ENCODE peak calls at places on chromosomes 5 and 9, in ten cellular contexts. One of them, this sample, is unnamed.

GRCh38 chr5:89277791-89278190 is 394.8 kb upstream of the MEF2C start:
- DNase-seq in glutamatergic neuron: no peak
- DNase-seq in endothelial cell: no peak
- DNase-seq in cardiac fibroblast: peak; percentile 56
- DNase-seq in progenitor cell of endocrine pancreas: no peak
- DNase-seq in heart right ventricle: no peak
- DNase-seq in fibroblast of lung: peak; percentile 66
- DNase-seq in left ventricle myocardium inferior: no peak
- DNase-seq in bronchial epithelial cell: peak; percentile 86
- DNase-seq in RWPE1: peak; percentile 51
- DNase-seq in this sample: peak; percentile 35

GRCh38 chr5:39622281-39622680 is 197.5 kb upstream of the DAB2 start:
- DNase-seq in glutamatergic neuron: no peak
- DNase-seq in endothelial cell: no peak
- DNase-seq in cardiac fibroblast: no peak
- DNase-seq in progenitor cell of endocrine pancreas: no peak
- DNase-seq in heart right ventricle: no peak
- DNase-seq in fibroblast of lung: no peak
- DNase-seq in left ventricle myocardium inferior: no peak
- DNase-seq in bronchial epithelial cell: no peak
- DNase-seq in RWPE1: no peak
- DNase-seq in this sample: no peak

GRCh38 chr9:96565684-96566360 is 53.8 kb downstream of the CDC14B start:
- DNase-seq in glutamatergic neuron: no peak
- DNase-seq in endothelial cell: no peak
- DNase-seq in cardiac fibroblast: peak; percentile 47
- DNase-seq in progenitor cell of endocrine pancreas: no peak
- DNase-seq in heart right ventricle: no peak
- DNase-seq in fibroblast of lung: peak; percentile 50
- DNase-seq in left ventricle myocardium inferior: no peak
- DNase-seq in bronchial epithelial cell: peak; percentile 17
- DNase-seq in RWPE1: peak; percentile 57
- DNase-seq in this sample: peak; percentile 50

GRCh38 chr5:131550606-131551005 is 84.4 kb downstream of the RAPGEF6 start:
- DNase-seq in glutamatergic neuron: no peak
- DNase-seq in endothelial cell: no peak
- DNase-seq in cardiac fibroblast: no peak
- DNase-seq in progenitor cell of endocrine pancreas: no peak
- DNase-seq in heart right ventricle: no peak
- DNase-seq in fibroblast of lung: no peak
- DNase-seq in left ventricle myocardium inferior: no peak
- DNase-seq in bronchial epithelial cell: no peak
- DNase-seq in RWPE1: no peak
- DNase-seq in this sample: no peak

GRCh38 chr5:14240366-14240765 is 97.2 kb downstream of the TRIO start:
- DNase-seq in glutamatergic neuron: no peak
- DNase-seq in endothelial cell: no peak
- DNase-seq in cardiac fibroblast: peak; percentile 33
- DNase-seq in progenitor cell of endocrine pancreas: no peak
- DNase-seq in heart right ventricle: no peak
- DNase-seq in fibroblast of lung: peak; percentile 54
- DNase-seq in left ventricle myocardium inferior: no peak
- DNase-seq in bronchial epithelial cell: no peak
- DNase-seq in RWPE1: no peak
- DNase-seq in this sample: peak; percentile 26

GRCh38 chr9:80369641-80370040 is 797.9 kb downstream of the TLE4 start:
- DNase-seq in glutamatergic neuron: no peak
- DNase-seq in endothelial cell: no peak
- DNase-seq in cardiac fibroblast: peak; percentile 57
- DNase-seq in progenitor cell of endocrine pancreas: no peak
- DNase-seq in heart right ventricle: no peak
- DNase-seq in fibroblast of lung: no peak
- DNase-seq in left ventricle myocardium inferior: no peak
- DNase-seq in bronchial epithelial cell: peak; percentile 46
- DNase-seq in RWPE1: no peak
- DNase-seq in this sample: no peak

GRCh38 chr5:74256947-74257573 is 383.5 kb downstream of the ENC1 start:
- DNase-seq in glutamatergic neuron: no peak
- DNase-seq in endothelial cell: no peak
- DNase-seq in cardiac fibroblast: no peak
- DNase-seq in progenitor cell of endocrine pancreas: no peak
- DNase-seq in heart right ventricle: no peak
- DNase-seq in fibroblast of lung: no peak
- DNase-seq in left ventricle myocardium inferior: no peak
- DNase-seq in bronchial epithelial cell: no peak
- DNase-seq in RWPE1: no peak
- DNase-seq in this sample: no peak

GRCh38 chr9:87479801-87480201 is 17.9 kb upstream of the DAPK1 start:
- DNase-seq in glutamatergic neuron: no peak
- DNase-seq in endothelial cell: no peak
- DNase-seq in cardiac fibroblast: no peak
- DNase-seq in progenitor cell of endocrine pancreas: no peak
- DNase-seq in heart right ventricle: peak; percentile 29
- DNase-seq in fibroblast of lung: peak; percentile 83
- DNase-seq in left ventricle myocardium inferior: no peak
- DNase-seq in bronchial epithelial cell: no peak
- DNase-seq in RWPE1: no peak
- DNase-seq in this sample: no peak

GRCh38 chr5:37823433-37824152 is 16.2 kb downstream of the GDNF start:
- DNase-seq in glutamatergic neuron: no peak
- DNase-seq in endothelial cell: no peak
- DNase-seq in cardiac fibroblast: peak; percentile 32
- DNase-seq in progenitor cell of endocrine pancreas: no peak
- DNase-seq in heart right ventricle: no peak
- DNase-seq in fibroblast of lung: no peak
- DNase-seq in left ventricle myocardium inferior: no peak
- DNase-seq in bronchial epithelial cell: no peak
- DNase-seq in RWPE1: no peak
- DNase-seq in this sample: no peak

GRCh38 chr9:35814841-35815543 is at the start of gene HINT2:
- DNase-seq in glutamatergic neuron: peak; percentile 95
- DNase-seq in endothelial cell: peak; percentile 91
- DNase-seq in cardiac fibroblast: peak; percentile 99
- DNase-seq in progenitor cell of endocrine pancreas: peak; percentile 95
- DNase-seq in heart right ventricle: peak; percentile 97
- DNase-seq in fibroblast of lung: peak; percentile 99
- DNase-seq in left ventricle myocardium inferior: peak; percentile 96
- DNase-seq in bronchial epithelial cell: peak; percentile 97
- DNase-seq in RWPE1: peak; percentile 99
- DNase-seq in this sample: peak; percentile 100
- TF ChIP-seq CTCF in glutamatergic neuron: peak; percentile 6
- TF ChIP-seq CTCF in endothelial cell: peak; percentile 6
- TF ChIP-seq CTCF in cardiac fibroblast: no peak
- TF ChIP-seq CTCF in progenitor cell of endocrine pancreas: no peak
- TF ChIP-seq CTCF in heart right ventricle: no peak
- TF ChIP-seq CTCF in fibroblast of lung: no peak
- TF ChIP-seq CTCF in left ventricle myocardium inferior: no peak
- TF ChIP-seq CTCF in bronchial epithelial cell: no peak
- TF ChIP-seq CTCF in RWPE1: no peak
- TF ChIP-seq CTCF in this sample: no peak

DNA sequence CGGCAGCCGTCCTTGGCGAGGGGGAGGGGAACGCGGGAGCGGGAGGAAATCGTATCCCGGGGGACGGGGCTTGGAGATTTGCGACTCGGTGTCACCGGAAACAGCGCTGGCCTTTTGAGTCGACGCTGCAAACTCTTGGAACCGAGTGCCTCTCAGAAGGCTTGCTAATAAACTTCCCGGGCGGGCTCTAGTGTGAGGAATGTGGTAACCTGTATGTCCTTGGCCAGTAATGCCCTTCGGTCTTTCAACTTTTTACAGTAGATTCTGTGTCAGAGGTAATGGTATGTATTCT is 82.7 kb downstream of the PTPDC1 start:
- DNase-seq in glutamatergic neuron: no peak
- DNase-seq in endothelial cell: peak; percentile 83
- DNase-seq in cardiac fibroblast: no peak
- DNase-seq in progenitor cell of endocrine pancreas: no peak
- DNase-seq in heart right ventricle: no peak
- DNase-seq in fibroblast of lung: no peak
- DNase-seq in left ventricle myocardium inferior: no peak
- DNase-seq in bronchial epithelial cell: peak; percentile 58
- DNase-seq in RWPE1: no peak
- DNase-seq in this sample: peak; percentile 72
- TF ChIP-seq CTCF in glutamatergic neuron: no peak
- TF ChIP-seq CTCF in endothelial cell: no peak
- TF ChIP-seq CTCF in cardiac fibroblast: no peak
- TF ChIP-seq CTCF in progenitor cell of endocrine pancreas: no peak
- TF ChIP-seq CTCF in heart right ventricle: no peak
- TF ChIP-seq CTCF in fibroblast of lung: peak; percentile 18
- TF ChIP-seq CTCF in left ventricle myocardium inferior: no peak
- TF ChIP-seq CTCF in bronchial epithelial cell: no peak
- TF ChIP-seq CTCF in RWPE1: no peak
- TF ChIP-seq CTCF in this sample: peak; percentile 16

GRCh38 chr9:2625427-2625826 is 3.8 kb downstream of the VLDLR start:
- DNase-seq in glutamatergic neuron: no peak
- DNase-seq in endothelial cell: no peak
- DNase-seq in cardiac fibroblast: no peak
- DNase-seq in progenitor cell of endocrine pancreas: no peak
- DNase-seq in heart right ventricle: no peak
- DNase-seq in fibroblast of lung: no peak
- DNase-seq in left ventricle myocardium inferior: no peak
- DNase-seq in bronchial epithelial cell: no peak
- DNase-seq in RWPE1: no peak
- DNase-seq in this sample: no peak
- TF ChIP-seq CTCF in glutamatergic neuron: no peak
- TF ChIP-seq CTCF in endothelial cell: no peak
- TF ChIP-seq CTCF in cardiac fibroblast: peak; percentile 1
- TF ChIP-seq CTCF in progenitor cell of endocrine pancreas: peak; percentile 27
- TF ChIP-seq CTCF in heart right ventricle: no peak
- TF ChIP-seq CTCF in fibroblast of lung: no peak
- TF ChIP-seq CTCF in left ventricle myocardium inferior: peak; percentile 33
- TF ChIP-seq CTCF in bronchial epithelial cell: no peak
- TF ChIP-seq CTCF in RWPE1: no peak
- TF ChIP-seq CTCF in this sample: peak; percentile 26

GRCh38 chr9:112921549-112921948 is 30.9 kb upstream of the SLC46A2 start:
- DNase-seq in glutamatergic neuron: no peak
- DNase-seq in endothelial cell: peak; percentile 23
- DNase-seq in cardiac fibroblast: peak; percentile 72
- DNase-seq in progenitor cell of endocrine pancreas: no peak
- DNase-seq in heart right ventricle: no peak
- DNase-seq in fibroblast of lung: peak; percentile 56
- DNase-seq in left ventricle myocardium inferior: no peak
- DNase-seq in bronchial epithelial cell: peak; percentile 61
- DNase-seq in RWPE1: peak; percentile 29
- DNase-seq in this sample: peak; percentile 60

DNA sequence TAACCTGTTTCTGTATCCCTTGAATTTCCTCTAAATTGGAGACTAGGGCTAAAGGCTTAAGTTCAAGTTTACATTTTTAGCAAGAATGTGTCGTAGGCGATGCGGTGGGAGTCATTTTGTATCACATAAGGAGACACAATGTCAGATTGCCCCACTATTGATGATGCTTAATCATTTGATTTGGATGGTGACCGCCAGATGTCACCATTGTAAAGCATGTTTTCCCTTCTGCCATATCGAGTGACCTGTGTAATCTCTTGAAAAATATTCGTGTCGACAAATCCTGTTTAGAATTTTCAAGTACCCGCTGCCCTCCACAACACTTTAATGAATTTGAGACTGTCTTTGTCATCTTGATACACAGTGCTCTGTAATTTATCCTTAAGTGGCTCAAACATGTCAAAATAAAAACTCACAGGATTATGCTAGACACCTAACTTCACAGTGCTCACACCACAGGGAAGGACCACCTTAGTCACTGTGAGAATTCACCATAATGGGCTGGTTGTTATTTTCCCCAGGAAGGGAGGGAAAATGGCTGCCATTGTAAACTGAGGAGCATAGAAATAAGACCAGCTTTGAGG is 34.5 kb upstream of the SLC46A2 start:
- DNase-seq in glutamatergic neuron: no peak
- DNase-seq in endothelial cell: peak; percentile 43
- DNase-seq in cardiac fibroblast: peak; percentile 55
- DNase-seq in progenitor cell of endocrine pancreas: no peak
- DNase-seq in heart right ventricle: no peak
- DNase-seq in fibroblast of lung: peak; percentile 13
- DNase-seq in left ventricle myocardium inferior: no peak
- DNase-seq in bronchial epithelial cell: peak; percentile 33
- DNase-seq in RWPE1: peak; percentile 69
- DNase-seq in this sample: peak; percentile 13
- TF ChIP-seq CTCF in glutamatergic neuron: no peak
- TF ChIP-seq CTCF in endothelial cell: peak; percentile 47
- TF ChIP-seq CTCF in cardiac fibroblast: peak; percentile 23
- TF ChIP-seq CTCF in progenitor cell of endocrine pancreas: peak; percentile 58
- TF ChIP-seq CTCF in heart right ventricle: peak; percentile 45
- TF ChIP-seq CTCF in fibroblast of lung: peak; percentile 26
- TF ChIP-seq CTCF in left ventricle myocardium inferior: peak; percentile 52
- TF ChIP-seq CTCF in bronchial epithelial cell: peak; percentile 48
- TF ChIP-seq CTCF in RWPE1: peak; percentile 70
- TF ChIP-seq CTCF in this sample: peak; percentile 75

GRCh38 chr5:121867403-121867802 is 15.7 kb downstream of the FTMT start:
- DNase-seq in glutamatergic neuron: no peak
- DNase-seq in endothelial cell: no peak
- DNase-seq in cardiac fibroblast: no peak
- DNase-seq in progenitor cell of endocrine pancreas: no peak
- DNase-seq in heart right ventricle: no peak
- DNase-seq in fibroblast of lung: no peak
- DNase-seq in left ventricle myocardium inferior: no peak
- DNase-seq in bronchial epithelial cell: no peak
- DNase-seq in RWPE1: no peak
- DNase-seq in this sample: no peak

GRCh38 chr5:121872846-121873245 is 21.2 kb downstream of the FTMT start:
- DNase-seq in glutamatergic neuron: no peak
- DNase-seq in endothelial cell: no peak
- DNase-seq in cardiac fibroblast: no peak
- DNase-seq in progenitor cell of endocrine pancreas: no peak
- DNase-seq in heart right ventricle: no peak
- DNase-seq in fibroblast of lung: no peak
- DNase-seq in left ventricle myocardium inferior: no peak
- DNase-seq in bronchial epithelial cell: no peak
- DNase-seq in RWPE1: no peak
- DNase-seq in this sample: no peak

GRCh38 chr5:121873409-121873808 is 21.7 kb downstream of the FTMT start:
- DNase-seq in glutamatergic neuron: no peak
- DNase-seq in endothelial cell: no peak
- DNase-seq in cardiac fibroblast: no peak
- DNase-seq in progenitor cell of endocrine pancreas: no peak
- DNase-seq in heart right ventricle: no peak
- DNase-seq in fibroblast of lung: no peak
- DNase-seq in left ventricle myocardium inferior: no peak
- DNase-seq in bronchial epithelial cell: no peak
- DNase-seq in RWPE1: no peak
- DNase-seq in this sample: no peak

GRCh38 chr5:121870489-121870888 is 18.8 kb downstream of the FTMT start:
- DNase-seq in glutamatergic neuron: no peak
- DNase-seq in endothelial cell: no peak
- DNase-seq in cardiac fibroblast: peak; percentile 21
- DNase-seq in progenitor cell of endocrine pancreas: no peak
- DNase-seq in heart right ventricle: no peak
- DNase-seq in fibroblast of lung: peak; percentile 7
- DNase-seq in left ventricle myocardium inferior: no peak
- DNase-seq in bronchial epithelial cell: peak; percentile 6
- DNase-seq in RWPE1: no peak
- DNase-seq in this sample: no peak
- TF ChIP-seq CTCF in glutamatergic neuron: no peak
- TF ChIP-seq CTCF in endothelial cell: no peak
- TF ChIP-seq CTCF in cardiac fibroblast: no peak
- TF ChIP-seq CTCF in progenitor cell of endocrine pancreas: peak; percentile 42
- TF ChIP-seq CTCF in heart right ventricle: peak; percentile 17
- TF ChIP-seq CTCF in fibroblast of lung: peak; percentile 23
- TF ChIP-seq CTCF in left ventricle myocardium inferior: peak; percentile 40
- TF ChIP-seq CTCF in bronchial epithelial cell: no peak
- TF ChIP-seq CTCF in RWPE1: no peak
- TF ChIP-seq CTCF in this sample: no peak